ENCODE peak calls at places on chromosome 20, in five cellular contexts. R is keratinocyte, Z is fibroblast of lung, V is right lobe of liver, M is heart right ventricle. P is an unnamed sample. For H3K4me1, the result is how much of the 10 kb centered on the place peaks cover.

GRCh38 chr20:60653111-60653845 is 598.8 kb upstream of the CDH4 start:
- DNase-seq in R (no peak), Z (peak), V (no peak), M (no peak), P (no peak)

GRCh38 chr20:651713-652610 is 1.0 kb downstream of the SRXN1 start:
- DNase-seq in R (no peak), Z (no peak), V (no peak), M (no peak), P (no peak)

GRCh38 chr20:40986774-40987173 is 41.8 kb upstream of the TOP1 start:
- DNase-seq in R (no peak), Z (no peak), V (no peak), M (no peak), P (no peak)

GRCh38 chr20:32301719-32302506 is 24.5 kb downstream of the KIF3B start:
- DNase-seq in R (no peak), Z (no peak), V (no peak), M (no peak), P (no peak)

GRCh38 chr20:41998539-41999341 is 380.6 kb upstream of the CHD6 start:
- DNase-seq in R (no peak), Z (no peak), V (no peak), M (no peak), P (no peak)

GRCh38 chr20:12455152-12455551 is 537.5 kb downstream of the BTBD3 start:
- DNase-seq in R (no peak), Z (no peak), V (no peak), M (no peak), P (no peak)

GRCh38 chr20:2005831-2006426 is 12.1 kb upstream of the PDYN start:
- DNase-seq in R (no peak), Z (peak), V (peak), M (peak), P (no peak)

GRCh38 chr20:3166338-3166912 is 6.8 kb upstream of the FASTKD5 start:
- DNase-seq in R (no peak), Z (no peak), V (no peak), M (no peak), P (no peak)

GRCh38 chr20:3339076-3339475 is 68.4 kb downstream of the DNAAF9 start:
- DNase-seq in R (no peak), Z (no peak), V (no peak), M (no peak), P (no peak)

GRCh38 chr20:63966944-63967322 is 2.8 kb downstream of the ZNF512B start:
- DNase-seq in R (no peak), Z (no peak), V (peak), M (no peak), P (no peak)

GRCh38 chr20:10366898-10367419 is 67.1 kb downstream of the MKKS start:
- DNase-seq in R (no peak), Z (peak), V (no peak), M (no peak), P (no peak)
- H3K4me3 ChIP-seq in R (no peak), Z (no peak), V (no peak), M (no peak), P (no peak)

DNA sequence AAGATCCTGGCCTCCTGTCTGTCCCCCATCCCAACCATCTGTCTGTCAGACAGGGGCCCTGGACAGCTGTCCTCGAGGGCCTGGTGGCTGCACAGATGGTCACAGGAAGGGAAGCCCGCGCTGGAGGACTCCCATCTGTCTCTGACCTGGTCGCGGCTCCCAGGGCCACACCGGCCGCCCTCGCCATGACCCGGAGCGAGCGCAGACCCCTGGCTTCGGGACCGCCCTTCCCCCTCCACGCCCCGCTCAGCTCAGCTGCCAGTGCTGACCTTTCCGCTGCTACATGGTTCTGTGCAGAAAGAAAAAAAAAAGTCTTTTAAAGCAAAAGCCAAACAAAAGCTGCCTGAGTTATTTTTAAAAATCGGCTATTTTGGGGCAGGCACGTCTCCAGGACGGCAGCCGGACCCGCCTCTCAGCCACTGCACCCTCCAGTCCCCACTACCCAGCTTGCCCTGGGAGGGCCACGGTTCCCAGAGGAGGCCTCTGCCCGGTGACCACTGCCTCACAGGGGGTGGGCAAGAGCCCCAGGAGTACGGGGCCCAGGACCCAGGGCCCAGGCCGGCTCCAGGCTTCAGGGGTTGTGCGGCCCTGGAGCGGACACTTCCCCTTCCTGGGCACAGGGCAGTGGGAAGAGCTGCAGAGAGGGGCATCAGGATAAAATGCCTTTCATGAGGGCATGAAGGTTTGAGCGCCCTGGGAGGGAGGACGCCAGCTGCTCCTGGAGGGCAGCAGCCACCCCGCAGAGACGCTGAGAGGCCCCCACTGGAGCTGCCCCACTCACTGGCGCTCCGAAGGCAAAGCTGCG is 10.8 kb downstream of the LAMA5 start:
- DNase-seq in R (no peak), Z (no peak), V (peak), M (peak), P (no peak)
- H3K4me1 ChIP-seq in R (half or more), Z (under half), V (half or more), M (half or more), P (half or more)

DNA sequence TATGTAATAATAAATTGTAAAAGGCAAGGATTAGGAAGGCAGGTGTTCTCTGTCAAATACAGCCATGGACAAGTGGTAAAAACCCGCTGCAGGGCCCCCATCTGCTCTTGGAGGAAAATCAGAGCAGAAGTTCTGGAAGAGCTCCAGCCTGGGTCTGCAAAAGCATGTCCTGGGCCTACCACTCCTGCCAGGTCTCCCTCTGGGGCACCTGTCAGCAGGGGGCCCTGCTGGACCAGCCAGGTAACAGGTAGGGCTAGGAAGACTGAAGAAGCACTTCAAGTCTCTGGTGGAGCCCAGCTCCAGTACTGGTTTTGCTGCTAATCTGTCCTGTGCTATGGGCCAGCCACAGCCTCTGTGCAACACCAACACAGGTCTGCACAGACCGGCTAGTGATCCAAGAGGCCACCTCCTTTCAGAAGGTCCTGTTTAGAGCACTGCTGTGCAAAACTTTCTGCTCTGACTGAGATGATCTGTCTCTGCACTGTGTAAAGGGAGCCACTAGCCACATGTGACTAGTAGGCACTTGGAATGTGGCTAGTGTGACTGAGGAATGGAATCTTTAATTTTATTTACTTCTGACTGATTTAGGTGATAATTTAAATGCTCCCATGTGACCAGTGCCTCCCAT is 30.2 kb downstream of the RRBP1 start:
- DNase-seq in R (no peak), Z (no peak), V (no peak), M (no peak), P (peak)
- TF ChIP-seq CTCF in R (peak), Z (no peak), V (no peak), M (no peak), P (no peak)

GRCh38 chr20:16097788-16098187 is 475.5 kb downstream of the KIF16B start:
- DNase-seq in R (no peak), Z (no peak), V (no peak), M (no peak), P (no peak)
- H3K4me3 ChIP-seq in R (no peak), Z (no peak), V (no peak), M (no peak), P (no peak)